ENCODE peak calls at places on chromosome 21, in eight cellular contexts. I is sigmoid colon, A is endodermal cell, G is fibroblast of lung, L is foreskin fibroblast, E is osteocyte, X is heart right ventricle, H is A549. S is an unnamed sample.

GRCh38 chr21:44700101-44701022 is 3.4 kb downstream of the KRTAP10-12 start:
- DNase-seq in I (no peak), A (peak), G (no peak), L (no peak), E (peak), X (no peak), H (no peak), S (no peak)

GRCh38 chr21:26800001-26800400 is 45.2 kb downstream of the ADAMTS1 start:
- DNase-seq in I (no peak), A (no peak), G (peak), L (no peak), E (no peak), X (no peak), H (no peak), S (no peak)

GRCh38 chr21:28069446-28069845 is 923.2 kb downstream of the LTN1 start:
- DNase-seq in I (no peak), A (no peak), G (peak), L (peak), E (no peak), X (no peak), H (no peak), S (peak)

GRCh38 chr21:39208624-39209333 is 25.5 kb upstream of the PSMG1 start:
- DNase-seq in I (no peak), A (no peak), G (peak), L (no peak), E (no peak), X (no peak), H (no peak), S (no peak)

GRCh38 chr21:35349378-35350080 is 300.4 kb upstream of the RUNX1 start:
- DNase-seq in I (no peak), A (no peak), G (peak), L (peak), E (no peak), X (no peak), H (no peak), S (peak)

GRCh38 chr21:38913120-38913975 is 107.6 kb downstream of the ETS2 start:
- DNase-seq in I (peak), A (peak), G (peak), L (peak), E (peak), X (peak), H (peak), S (no peak)

GRCh38 chr21:39087238-39087975 is 95.8 kb downstream of the PSMG1 start:
- DNase-seq in I (no peak), A (no peak), G (no peak), L (no peak), E (no peak), X (peak), H (no peak), S (no peak)

GRCh38 chr21:26719750-26720149 is 125.5 kb downstream of the ADAMTS1 start:
- DNase-seq in I (no peak), A (no peak), G (no peak), L (no peak), E (no peak), X (peak), H (no peak), S (no peak)

GRCh38 chr21:25772680-25773079 is 37.9 kb downstream of the GABPA start:
- DNase-seq in I (no peak), A (no peak), G (no peak), L (no peak), E (no peak), X (no peak), H (no peak), S (no peak)

GRCh38 chr21:44377201-44377921 is 23.9 kb downstream of the TRPM2 start:
- DNase-seq in I (no peak), A (peak), G (no peak), L (no peak), E (no peak), X (no peak), H (no peak), S (no peak)

GRCh38 chr21:15895142-15896106 is 165.6 kb downstream of the USP25 start:
- DNase-seq in I (no peak), A (no peak), G (peak), L (no peak), E (no peak), X (no peak), H (no peak), S (no peak)

GRCh38 chr21:17783816-17784598 is 35.1 kb downstream of the C21orf91 start:
- DNase-seq in I (no peak), A (no peak), G (no peak), L (no peak), E (no peak), X (no peak), H (no peak), S (no peak)

GRCh38 chr21:21230672-21231071 is 232.5 kb downstream of the NCAM2 start:
- DNase-seq in I (no peak), A (no peak), G (peak), L (no peak), E (no peak), X (no peak), H (no peak), S (no peak)

GRCh38 chr21:35483267-35483666 is 434.2 kb upstream of the RUNX1 start:
- DNase-seq in I (no peak), A (no peak), G (no peak), L (no peak), E (no peak), X (no peak), H (no peak), S (no peak)

GRCh38 chr21:15562748-15563147 is 167.0 kb upstream of the USP25 start:
- DNase-seq in I (no peak), A (no peak), G (no peak), L (no peak), E (no peak), X (no peak), H (no peak), S (no peak)

GRCh38 chr21:20311388-20311787 is 686.8 kb upstream of the NCAM2 start:
- DNase-seq in I (no peak), A (no peak), G (no peak), L (no peak), E (no peak), X (no peak), H (no peak), S (no peak)

GRCh38 chr21:18449586-18449985 is 46.0 kb upstream of the TMPRSS15 start:
- DNase-seq in I (no peak), A (no peak), G (no peak), L (peak), E (no peak), X (no peak), H (no peak), S (no peak)

GRCh38 chr21:38807987-38808386 is 2.3 kb downstream of the ETS2 start:
- DNase-seq in I (no peak), A (no peak), G (peak), L (no peak), E (no peak), X (no peak), H (no peak), S (no peak)

GRCh38 chr21:35754583-35754982 is 305.7 kb downstream of the SETD4 start:
- DNase-seq in I (no peak), A (no peak), G (no peak), L (no peak), E (no peak), X (no peak), H (no peak), S (no peak)

GRCh38 chr21:21003701-21004100 is 5.5 kb downstream of the NCAM2 start:
- DNase-seq in I (no peak), A (peak), G (peak), L (no peak), E (no peak), X (no peak), H (no peak), S (no peak)

GRCh38 chr21:15731243-15731613 is 1.4 kb downstream of the USP25 start:
- DNase-seq in I (no peak), A (no peak), G (peak), L (no peak), E (no peak), X (no peak), H (peak), S (no peak)

GRCh38 chr21:14064296-14064645 is 146.5 kb downstream of the LIPI start:
- DNase-seq in I (no peak), A (no peak), G (no peak), L (no peak), E (no peak), X (no peak), H (no peak), S (peak)

GRCh38 chr21:39114871-39115658 is 68.2 kb downstream of the PSMG1 start:
- DNase-seq in I (no peak), A (no peak), G (peak), L (no peak), E (peak), X (no peak), H (no peak), S (no peak)

GRCh38 chr21:15592271-15592860 is 137.4 kb upstream of the USP25 start:
- DNase-seq in I (no peak), A (no peak), G (peak), L (peak), E (no peak), X (no peak), H (peak), S (no peak)

GRCh38 chr21:44850905-44851657 is 22.4 kb downstream of the PTTG1IP start:
- DNase-seq in I (no peak), A (no peak), G (no peak), L (no peak), E (no peak), X (no peak), H (no peak), S (no peak)

GRCh38 chr21:25562660-25563059 is 44.6 kb downstream of the MRPL39 start:
- DNase-seq in I (no peak), A (no peak), G (peak), L (no peak), E (no peak), X (no peak), H (no peak), S (no peak)

GRCh38 chr21:35682874-35683549 is 377.3 kb downstream of the SETD4 start:
- DNase-seq in I (no peak), A (no peak), G (no peak), L (no peak), E (no peak), X (no peak), H (no peak), S (no peak)

GRCh38 chr21:43343992-43344886 is 82.7 kb downstream of the SIK1 start:
- DNase-seq in I (no peak), A (no peak), G (no peak), L (no peak), E (no peak), X (no peak), H (peak), S (no peak)

GRCh38 chr21:43341349-43342163 is 85.4 kb downstream of the SIK1 start:
- DNase-seq in I (no peak), A (no peak), G (peak), L (no peak), E (no peak), X (no peak), H (peak), S (no peak)

GRCh38 chr21:43345046-43345745 is 81.7 kb downstream of the SIK1 start:
- DNase-seq in I (no peak), A (no peak), G (no peak), L (no peak), E (no peak), X (no peak), H (no peak), S (no peak)

GRCh38 chr21:43342301-43342881 is 84.5 kb downstream of the SIK1 start:
- DNase-seq in I (no peak), A (no peak), G (no peak), L (no peak), E (no peak), X (no peak), H (no peak), S (no peak)

DNA sequence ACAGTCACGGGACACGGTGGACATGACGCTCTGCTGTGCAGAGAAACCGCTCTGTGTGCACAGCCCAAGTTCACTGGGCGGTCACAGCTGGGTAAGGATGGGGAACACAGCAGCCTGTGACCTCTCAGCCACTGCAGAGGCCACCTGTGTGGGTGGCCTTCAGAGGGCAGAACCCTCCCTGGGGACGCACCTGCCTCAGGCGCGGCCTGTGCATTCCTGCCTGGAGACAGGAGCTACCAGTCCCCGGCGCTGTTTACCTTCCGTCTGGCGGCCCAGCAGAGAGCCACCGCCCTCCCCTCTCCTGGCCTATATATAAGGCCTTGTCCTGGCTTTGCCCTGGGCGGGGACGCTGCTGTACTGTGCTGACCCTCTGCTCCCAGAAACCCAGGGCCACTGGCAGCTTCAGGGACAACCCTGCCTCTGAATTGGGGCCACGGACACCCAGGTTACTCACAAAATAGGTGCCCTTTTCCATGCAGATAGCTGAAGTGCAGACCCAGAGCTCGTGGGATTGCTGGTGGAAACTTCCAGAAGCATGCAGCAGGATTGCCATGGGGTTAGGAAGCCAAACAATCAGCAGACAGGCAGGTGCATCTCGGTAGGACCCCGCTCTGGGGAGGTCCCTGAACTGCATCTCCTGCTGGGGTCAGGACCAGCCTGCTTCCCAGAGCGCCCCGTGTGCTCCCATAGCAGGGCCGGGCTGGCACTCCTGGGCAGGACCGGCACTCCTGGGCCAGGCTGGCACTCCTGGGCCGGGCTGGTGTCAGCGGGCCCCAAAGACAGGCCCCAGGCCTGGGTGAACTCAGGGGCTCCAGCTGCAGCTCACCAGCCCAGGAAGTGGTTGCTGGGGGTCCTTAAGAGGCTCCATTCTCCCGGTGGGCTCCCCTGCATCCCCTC is 83.6 kb downstream of the SIK1 start:
- DNase-seq in I (no peak), A (no peak), G (no peak), L (no peak), E (no peak), X (no peak), H (peak), S (no peak)
- TF ChIP-seq CTCF in I (no peak), A (no peak), G (no peak), L (no peak), E (no peak), X (no peak), H (no peak), S (no peak)

GRCh38 chr21:34183331-34183928 is 110.1 kb downstream of the MRPS6 start:
- DNase-seq in I (peak), A (no peak), G (no peak), L (no peak), E (no peak), X (no peak), H (no peak), S (no peak)
- TF ChIP-seq CTCF in I (no peak), A (no peak), G (no peak), L (no peak), E (no peak), X (no peak), H (no peak), S (no peak)

GRCh38 chr21:32359719-32360260 is 33.0 kb downstream of the URB1 start:
- DNase-seq in I (no peak), A (no peak), G (no peak), L (no peak), E (no peak), X (no peak), H (peak), S (no peak)
- TF ChIP-seq CTCF in I (no peak), A (peak), G (peak), L (peak), E (peak), X (peak), H (no peak), S (no peak)

DNA sequence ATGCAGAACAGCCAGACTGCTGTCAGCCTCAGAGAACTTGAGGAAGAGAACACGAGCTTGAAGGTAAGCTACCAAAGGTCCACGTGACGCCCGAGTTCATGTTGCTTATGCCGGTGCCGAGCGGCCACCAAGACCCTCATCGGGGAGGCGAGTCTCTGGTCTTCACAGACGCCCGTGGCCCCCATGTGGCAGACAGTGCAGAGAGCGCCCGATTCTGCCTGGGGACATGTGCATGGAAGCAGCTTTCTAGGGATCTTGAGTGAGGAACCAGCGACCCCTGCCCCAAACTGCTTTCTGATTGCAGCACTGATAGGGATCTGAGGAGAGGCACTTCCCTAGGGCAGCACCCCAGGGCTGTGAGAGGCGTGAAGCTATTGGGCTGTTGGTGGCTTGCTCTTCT is 56.3 kb upstream of the DIP2A start:
- DNase-seq in I (no peak), A (no peak), G (no peak), L (no peak), E (no peak), X (no peak), H (no peak), S (no peak)
- TF ChIP-seq CTCF in I (no peak), A (peak), G (no peak), L (no peak), E (no peak), X (no peak), H (no peak), S (no peak)

DNA sequence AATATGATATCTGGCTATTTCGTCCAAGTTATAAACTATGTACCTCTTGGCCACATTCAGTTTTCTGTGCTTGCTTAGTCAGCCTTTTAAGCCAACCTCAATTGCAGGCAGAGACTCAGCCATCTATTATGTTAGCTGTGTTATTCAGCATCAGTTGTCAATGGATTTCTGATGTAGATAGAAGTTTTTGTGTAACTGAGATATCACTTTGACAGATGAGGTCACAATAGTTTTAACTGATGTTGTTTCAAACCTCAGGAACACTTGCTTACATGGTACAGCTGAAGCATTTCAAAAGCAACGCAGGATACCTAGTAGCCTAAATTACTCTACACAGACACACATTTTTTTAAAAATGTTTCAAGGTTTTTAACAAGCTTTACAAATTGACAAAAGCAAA is 1478.0 kb downstream of the NCAM2 start:
- DNase-seq in I (no peak), A (no peak), G (no peak), L (no peak), E (no peak), X (no peak), H (no peak), S (no peak)
- TF ChIP-seq CTCF in I (no peak), A (no peak), G (no peak), L (no peak), E (no peak), X (no peak), H (no peak), S (no peak)

GRCh38 chr21:30463713-30464112 is 16.5 kb downstream of the KRTAP19-1 start:
- DNase-seq in I (no peak), A (peak), G (no peak), L (no peak), E (no peak), X (no peak), H (no peak), S (no peak)
- TF ChIP-seq CTCF in I (no peak), A (peak), G (no peak), L (peak), E (peak), X (peak), H (no peak), S (no peak)

GRCh38 chr21:41676198-41676597 is 90.7 kb downstream of the RIPK4 start:
- DNase-seq in I (no peak), A (no peak), G (no peak), L (no peak), E (no peak), X (no peak), H (no peak), S (no peak)

GRCh38 chr21:41677671-41678015 is 89.2 kb downstream of the RIPK4 start:
- DNase-seq in I (no peak), A (peak), G (no peak), L (no peak), E (no peak), X (no peak), H (no peak), S (no peak)

GRCh38 chr21:41680444-41681335 is 86.2 kb downstream of the RIPK4 start:
- DNase-seq in I (no peak), A (peak), G (no peak), L (no peak), E (no peak), X (no peak), H (no peak), S (no peak)

GRCh38 chr21:41678944-41679343 is 87.9 kb downstream of the RIPK4 start:
- DNase-seq in I (peak), A (peak), G (peak), L (peak), E (no peak), X (peak), H (peak), S (peak)

DNA sequence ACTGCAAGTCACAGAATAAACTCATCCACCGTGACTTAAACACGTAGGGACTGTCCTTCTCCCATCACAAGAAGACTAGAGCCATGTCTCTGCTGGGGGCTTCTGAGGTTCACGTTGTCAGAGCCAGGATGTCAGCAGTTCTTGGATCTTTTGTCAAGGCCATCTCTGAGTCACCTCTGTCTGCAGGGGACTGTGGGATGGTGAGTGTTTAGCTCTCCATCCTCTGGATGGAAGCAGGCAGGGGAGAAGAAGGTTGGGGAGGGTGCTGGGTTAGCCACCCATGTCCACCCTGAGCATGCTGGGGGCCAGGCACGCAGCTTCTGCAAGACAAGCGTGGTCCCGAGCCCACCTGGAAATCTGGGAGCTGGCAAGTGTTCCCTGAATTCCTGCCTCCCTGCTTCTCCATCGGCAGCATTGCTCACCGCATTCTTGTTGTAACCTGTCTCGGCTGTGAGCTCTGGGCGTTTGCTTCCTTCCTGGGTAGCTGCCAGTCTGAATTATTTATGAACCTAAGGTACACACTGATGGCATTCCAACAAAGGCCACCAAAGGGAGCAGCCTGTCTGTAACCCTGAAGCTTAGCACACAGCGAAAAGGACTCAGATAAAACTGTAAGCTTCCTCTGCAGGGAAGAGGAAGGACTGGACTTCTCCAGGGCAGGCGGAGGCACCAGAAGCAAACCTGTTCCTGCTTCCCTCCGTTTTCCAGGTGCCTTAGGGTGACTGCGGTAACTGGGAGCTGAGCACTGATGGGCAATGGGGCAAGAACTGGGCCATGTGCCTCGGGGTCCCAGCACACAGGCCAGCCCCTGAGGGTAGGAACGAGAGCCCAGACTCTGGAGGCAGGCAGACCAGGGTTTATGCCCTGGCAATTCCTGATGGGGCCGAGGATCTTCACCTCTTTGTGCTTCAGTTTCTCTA is 88.6 kb downstream of the RIPK4 start:
- DNase-seq in I (no peak), A (peak), G (no peak), L (no peak), E (no peak), X (no peak), H (peak), S (no peak)
- TF ChIP-seq CTCF in I (no peak), A (no peak), G (no peak), L (no peak), E (no peak), X (no peak), H (no peak), S (no peak)

S was measured in AG09319.